ENCODE peak calls at places on chromosomes 16 and 17, in four cellular contexts. D is H9, N is RCC 7860, M is cardiac muscle cell. J is an unnamed sample.

GRCh38 chr16:50502616-50503000 is 45.6 kb upstream of the NKD1 start:
- DNase-seq in M (no peak), D (no peak), N (no peak), J (no peak)

GRCh38 chr17:79937981-79938695 is 97.5 kb downstream of the TBC1D16 start:
- DNase-seq in N (no peak), D (no peak), M (no peak), J (no peak)

GRCh38 chr16:7246578-7246977 is 86.1 kb upstream of the RBFOX1 start:
- DNase-seq in N (no peak), D (peak), M (peak), J (peak)

GRCh38 chr16:15482068-15482747 is 47.8 kb downstream of the BMERB1 start:
- DNase-seq in D (peak), M (no peak), N (peak), J (peak)

GRCh38 chr17:48100591-48101011 is 677 bp downstream of the CBX1 start:
- DNase-seq in D (peak), M (peak), N (peak), J (peak)

GRCh38 chr17:61689610-61690180 is 98.7 kb upstream of the NACA2 start:
- DNase-seq in N (no peak), D (no peak), M (no peak), J (no peak)

GRCh38 chr17:17107891-17108680 is 65.8 kb downstream of the MPRIP start:
- DNase-seq in N (no peak), M (no peak), D (no peak), J (no peak)

GRCh38 chr17:79887451-79887991 is 48.3 kb upstream of the CBX4 start:
- DNase-seq in D (no peak), N (no peak), M (no peak), J (no peak)

GRCh38 chr17:8141046-8141445 is 11.2 kb downstream of the PER1 start:
- DNase-seq in D (no peak), N (no peak), M (no peak), J (no peak)

GRCh38 chr16:81923296-81923695 is 88.0 kb downstream of the SDR42E1 start:
- DNase-seq in D (no peak), M (no peak), N (no peak), J (no peak)

GRCh38 chr16:57938936-57939871 is 31.7 kb downstream of the CNGB1 start:
- DNase-seq in D (no peak), N (peak), M (no peak), J (no peak)

GRCh38 chr17:4509402-4509801 is 10.7 kb downstream of the SPNS2 start:
- DNase-seq in D (no peak), M (no peak), N (no peak), J (no peak)

GRCh38 chr16:53091508-53092211 is 36.9 kb downstream of the CHD9 start:
- DNase-seq in M (peak), D (peak), N (no peak), J (no peak)

GRCh38 chr17:27322690-27323508 is 29.0 kb downstream of the WSB1 start:
- DNase-seq in D (peak), M (no peak), N (no peak), J (no peak)

GRCh38 chr17:32528825-32529224 is 42.0 kb downstream of the CDK5R1 start:
- DNase-seq in N (no peak), D (no peak), M (no peak), J (no peak)

GRCh38 chr16:51621610-51622009 is 470.5 kb upstream of the SALL1 start:
- DNase-seq in M (no peak), N (no peak), D (no peak), J (no peak)

GRCh38 chr16:1575578-1575977 is 36.3 kb downstream of the IFT140 start:
- DNase-seq in M (no peak), D (no peak), N (no peak), J (no peak)

GRCh38 chr17:65385726-65386125 is 175.7 kb downstream of the AXIN2 start:
- DNase-seq in N (no peak), M (no peak), D (no peak), J (no peak)

GRCh38 chr16:27245276-27246231 is 23.0 kb downstream of the NSMCE1 start:
- DNase-seq in N (peak), D (peak), M (no peak), J (no peak)

GRCh38 chr16:87492721-87493554 is at the start of gene ZCCHC14:
- DNase-seq in M (peak), N (peak), D (peak), J (peak)

GRCh38 chr17:64491995-64492394 is 4.9 kb downstream of the POLG2 start:
- DNase-seq in D (no peak), N (peak), M (no peak), J (no peak)

GRCh38 chr16:19945934-19946333 is 61.3 kb upstream of the GPRC5B start:
- DNase-seq in D (no peak), N (no peak), M (no peak), J (no peak)

GRCh38 chr17:59811209-59811608 is 81.5 kb downstream of the TUBD1 start:
- DNase-seq in D (no peak), M (no peak), N (no peak), J (no peak)

GRCh38 chr17:41775394-41776226 is 10.9 kb downstream of the JUP start:
- DNase-seq in D (peak), N (no peak), M (no peak), J (no peak)

GRCh38 chr16:27703545-27703944 is 153.6 kb downstream of the KATNIP start:
- DNase-seq in N (no peak), M (no peak), D (no peak), J (no peak)

GRCh38 chr17:57051886-57052342 is 33.1 kb upstream of the AKAP1 start:
- DNase-seq in D (no peak), M (no peak), N (no peak), J (no peak)

GRCh38 chr17:81493198-81494038 is 19.2 kb downstream of the ACTG1 start:
- DNase-seq in M (no peak), D (peak), N (no peak), J (no peak)

GRCh38 chr16:61814716-61815347 is 221.4 kb downstream of the CDH8 start:
- DNase-seq in D (no peak), N (no peak), M (no peak), J (no peak)

GRCh38 chr17:77323413-77324171 is 182.8 kb downstream of the SEC14L1 start:
- DNase-seq in N (peak), M (no peak), D (peak), J (no peak)

GRCh38 chr17:39792523-39793221 is 54.9 kb downstream of the GRB7 start:
- DNase-seq in D (no peak), M (no peak), N (no peak), J (no peak)

GRCh38 chr16:20768121-20768520 is 4.3 kb downstream of the ACSM3 start:
- DNase-seq in N (peak), M (no peak), D (no peak), J (no peak)

GRCh38 chr17:12665263-12666210 is at the start of gene MYOCD:
- DNase-seq in N (no peak), D (peak), M (peak), J (peak)

GRCh38 chr17:59907467-59907866 is 14.5 kb downstream of the RPS6KB1 start:
- DNase-seq in M (no peak), D (no peak), N (no peak), J (no peak)

GRCh38 chr16:66988197-66988788 is at the start of gene CES4A:
- DNase-seq in N (peak), M (no peak), D (no peak), J (no peak)

GRCh38 chr17:51423421-51424160 is 163.2 kb downstream of the UTP18 start:
- DNase-seq in D (no peak), M (no peak), N (peak), J (no peak)

GRCh38 chr16:23521037-23521743 is 10.9 kb upstream of the GGA2 start:
- DNase-seq in D (no peak), N (no peak), M (no peak), J (no peak)

GRCh38 chr16:16045879-16046278 is 96.5 kb downstream of the ABCC1 start:
- DNase-seq in D (peak), M (peak), N (peak), J (no peak)

GRCh38 chr17:18241229-18241871 is 15.9 kb downstream of the LLGL1 start:
- DNase-seq in M (no peak), N (no peak), D (peak), J (no peak)